ENCODE peak calls at places on chromosomes 7 and 10, in seven cellular contexts. O, C, N, W, X, Q and Z are unnamed samples.

GRCh38 chr10:13162013-13162364 is 631 bp downstream of the MCM10 start:
- DNase-seq in C (peak), X (no peak), W (no peak), Q (no peak), O (peak), N (no peak), Z (no peak)

GRCh38 chr7:37683263-37684120 is at the start of gene GPR141:
- DNase-seq in Q (no peak), X (no peak), O (no peak), W (no peak), N (no peak), C (no peak), Z (peak)

GRCh38 chr10:14904316-14904732 is 25.7 kb downstream of the SUV39H2 start:
- DNase-seq in O (peak), N (peak), W (no peak), C (peak), X (no peak), Q (no peak), Z (no peak)

GRCh38 chr7:5687936-5688673 is 93.4 kb downstream of the RNF216 start:
- DNase-seq in Q (no peak), W (no peak), C (no peak), X (no peak), N (no peak), O (no peak), Z (no peak)

GRCh38 chr10:36676321-36677169 is 448.9 kb upstream of the ANKRD30A start:
- DNase-seq in N (no peak), O (no peak), W (no peak), C (no peak), Q (no peak), X (no peak), Z (no peak)

GRCh38 chr7:142880886-142881505 is 4.5 kb downstream of the TRPV6 start:
- DNase-seq in Q (peak), N (peak), W (peak), C (peak), X (no peak), O (peak), Z (no peak)

GRCh38 chr7:157481389-157481788 is 144.6 kb downstream of the DNAJB6 start:
- DNase-seq in W (no peak), O (no peak), C (no peak), N (no peak), Q (no peak), X (no peak), Z (no peak)

GRCh38 chr7:119935418-119936025 is 337.5 kb upstream of the KCND2 start:
- DNase-seq in Q (no peak), W (no peak), C (no peak), O (no peak), X (peak), N (no peak), Z (no peak)

GRCh38 chr7:68246189-68246633 is 1249.6 kb downstream of the TYW1 start:
- DNase-seq in C (no peak), N (no peak), O (no peak), Q (no peak), X (no peak), W (no peak), Z (no peak)

GRCh38 chr10:100780324-100780723 is 34.9 kb downstream of the PAX2 start:
- DNase-seq in W (no peak), X (no peak), O (no peak), N (no peak), C (no peak), Q (no peak), Z (no peak)

GRCh38 chr10:48390933-48391845 is 84.7 kb downstream of the MAPK8 start:
- DNase-seq in X (no peak), O (peak), Q (no peak), C (no peak), N (peak), W (no peak), Z (no peak)

GRCh38 chr7:76056241-76056640 is 8.3 kb downstream of the MDH2 start:
- DNase-seq in Q (no peak), O (no peak), N (no peak), C (no peak), X (no peak), W (no peak), Z (no peak)

GRCh38 chr10:86366033-86366901 is at the start of gene GRID1:
- DNase-seq in Q (no peak), C (peak), X (no peak), W (no peak), O (peak), N (no peak), Z (no peak)

GRCh38 chr7:111229951-111230350 is 139.0 kb downstream of the LRRN3 start:
- DNase-seq in O (no peak), W (no peak), C (no peak), Q (no peak), X (no peak), N (no peak), Z (no peak)

GRCh38 chr10:63795461-63795860 is 274.3 kb downstream of the REEP3 start:
- DNase-seq in N (no peak), W (no peak), Q (no peak), C (no peak), X (no peak), O (no peak), Z (no peak)

GRCh38 chr7:2735744-2736143 is 47.7 kb downstream of the AMZ1 start:
- DNase-seq in N (no peak), X (no peak), W (no peak), C (no peak), O (no peak), Q (no peak), Z (no peak)

GRCh38 chr10:76899490-76899889 is 738.1 kb downstream of the KCNMA1 start:
- DNase-seq in O (no peak), N (no peak), X (no peak), W (no peak), Q (no peak), C (no peak), Z (no peak)

GRCh38 chr10:1094112-1095057 is 38.2 kb downstream of the WDR37 start:
- DNase-seq in N (peak), O (no peak), Q (peak), W (peak), C (no peak), X (no peak), Z (no peak)

GRCh38 chr10:23512355-23513058 is 73.6 kb downstream of the OTUD1 start:
- DNase-seq in O (peak), C (peak), X (no peak), N (peak), W (no peak), Q (no peak), Z (no peak)

GRCh38 chr7:126723966-126724544 is 528.7 kb downstream of the GRM8 start:
- DNase-seq in Q (no peak), C (no peak), X (no peak), N (no peak), O (no peak), W (no peak), Z (no peak)